ENCODE peak calls at places on chromosomes 1 and 21, in nine cellular contexts. V, A, O, H, U, X, W, Y and N are unnamed samples. For H3K4me1, the result is how much of the 10 kb centered on the place peaks cover.

GRCh38 chr1:143661418-143662120 is 310.2 kb downstream of the FAM72C start:
- DNase-seq in W (no peak), Y (no peak), V (no peak), A (no peak), O (no peak), X (no peak), H (no peak), U (no peak), N (no peak)

GRCh38 chr1:6129313-6129712 is 50.8 kb downstream of the CHD5 start:
- DNase-seq in U (no peak), V (no peak), O (no peak), W (no peak), H (no peak), Y (no peak), X (no peak), A (no peak), N (no peak)

GRCh38 chr1:174068000-174068399 is 45.8 kb upstream of the RC3H1 start:
- DNase-seq in A (no peak), U (no peak), Y (no peak), W (no peak), X (no peak), O (peak), V (no peak), H (no peak), N (no peak)

GRCh38 chr1:15261155-15262002 is 14.4 kb downstream of the FHAD1 start:
- DNase-seq in W (no peak), H (peak), O (peak), Y (peak), U (peak), A (no peak), X (peak), V (peak), N (peak)

GRCh38 chr1:51623450-51623849 is 6.6 kb downstream of the OSBPL9 start:
- DNase-seq in Y (no peak), V (no peak), W (no peak), H (no peak), O (no peak), X (no peak), U (no peak), A (no peak), N (no peak)

GRCh38 chr1:106290805-106291537 is 765.5 kb upstream of the PRMT6 start:
- DNase-seq in V (no peak), X (no peak), A (peak), H (no peak), W (no peak), O (no peak), U (no peak), Y (no peak), N (no peak)

GRCh38 chr1:17137441-17137840 is 18.2 kb upstream of the PADI2 start:
- DNase-seq in X (no peak), H (no peak), Y (no peak), U (no peak), V (no peak), W (no peak), A (no peak), O (no peak), N (no peak)

GRCh38 chr1:38790422-38791212 is 69.0 kb downstream of the RRAGC start:
- DNase-seq in X (no peak), W (no peak), O (peak), Y (no peak), A (no peak), V (no peak), H (no peak), U (no peak), N (no peak)

GRCh38 chr1:151832318-151832984 is 849 bp upstream of the RORC start:
- DNase-seq in W (no peak), X (no peak), U (peak), O (no peak), V (peak), A (peak), H (peak), Y (peak), N (peak)

GRCh38 chr1:16371725-16372124 is 4.7 kb downstream of the SZRD1 start:
- DNase-seq in W (no peak), Y (no peak), U (no peak), H (no peak), O (no peak), V (peak), A (no peak), X (no peak), N (no peak)

GRCh38 chr1:86825294-86825693 is 88.6 kb downstream of the SELENOF start:
- DNase-seq in W (no peak), H (no peak), O (no peak), X (no peak), U (no peak), A (no peak), V (no peak), Y (no peak), N (no peak)

GRCh38 chr1:74485622-74486021 is 26.8 kb downstream of the LRRC53 start:
- DNase-seq in V (no peak), U (no peak), Y (no peak), O (no peak), H (no peak), W (no peak), A (no peak), X (no peak), N (no peak)

GRCh38 chr1:6440198-6441126 is 15.9 kb downstream of the ESPN start:
- DNase-seq in V (peak), A (peak), H (peak), W (no peak), X (no peak), U (peak), O (peak), Y (peak), N (no peak)

GRCh38 chr1:81583878-81584277 is 216.9 kb upstream of the ADGRL2 start:
- DNase-seq in Y (no peak), O (no peak), U (no peak), V (no peak), X (no peak), A (no peak), W (no peak), H (no peak), N (no peak)

GRCh38 chr1:210754931-210755670 is 378.8 kb downstream of the KCNH1 start:
- DNase-seq in W (no peak), A (peak), X (no peak), U (no peak), O (no peak), H (no peak), Y (no peak), V (no peak), N (no peak)

GRCh38 chr21:22223385-22223784 is 1225.2 kb downstream of the NCAM2 start:
- DNase-seq in O (no peak), V (no peak), A (no peak), Y (no peak), H (no peak), X (no peak), W (no peak), U (no peak), N (no peak)

GRCh38 chr1:39685071-39685470 is 6.2 kb downstream of the HPCAL4 start:
- DNase-seq in Y (no peak), O (no peak), U (no peak), A (no peak), V (no peak), H (no peak), W (no peak), X (no peak), N (no peak)

GRCh38 chr1:223849352-223849751 is 3.6 kb upstream of the TP53BP2 start:
- DNase-seq in W (no peak), U (no peak), V (no peak), H (no peak), A (no peak), Y (no peak), X (no peak), O (no peak), N (no peak)

GRCh38 chr1:16981269-16981849 is 939 bp upstream of the MFAP2 start:
- DNase-seq in U (no peak), H (no peak), O (no peak), W (no peak), Y (no peak), V (no peak), A (no peak), X (no peak), N (no peak)

GRCh38 chr1:233172201-233172600 is 123.3 kb downstream of the PCNX2 start:
- DNase-seq in U (no peak), Y (no peak), V (peak), W (no peak), A (no peak), H (no peak), O (peak), X (no peak), N (no peak)

GRCh38 chr1:109370712-109371270 is 26.9 kb downstream of the SORT1 start:
- DNase-seq in W (no peak), A (no peak), U (no peak), V (no peak), O (peak), H (no peak), X (no peak), Y (no peak), N (no peak)

GRCh38 chr1:32872189-32872898 is 1.6 kb upstream of the FNDC5 start:
- DNase-seq in Y (peak), W (peak), A (peak), U (peak), V (peak), H (peak), X (peak), O (peak), N (peak)

GRCh38 chr1:16181887-16182719 is 26.2 kb upstream of the EPHA2 start:
- DNase-seq in Y (peak), A (no peak), X (peak), O (no peak), U (peak), W (peak), H (peak), V (peak), N (peak)

GRCh38 chr1:20588634-20589225 is at the start of gene CDA:
- DNase-seq in H (peak), X (no peak), U (no peak), Y (peak), O (no peak), V (peak), A (no peak), W (no peak), N (no peak)

GRCh38 chr1:161506336-161507223 is 1.3 kb downstream of the FCGR2A start:
- DNase-seq in H (no peak), A (no peak), V (no peak), X (no peak), Y (peak), W (no peak), U (no peak), O (peak), N (peak)

GRCh38 chr1:226444901-226445300 is 37.0 kb upstream of the PARP1 start:
- DNase-seq in U (peak), Y (no peak), X (no peak), A (no peak), O (no peak), H (peak), V (no peak), W (no peak), N (no peak)

GRCh38 chr1:150549496-150550221 is 451 bp downstream of the ADAMTSL4 start:
- DNase-seq in U (no peak), V (no peak), O (peak), A (no peak), Y (no peak), X (peak), H (peak), W (no peak), N (no peak)

GRCh38 chr1:22815421-22816062 is 104.9 kb downstream of the EPHB2 start:
- DNase-seq in U (no peak), Y (no peak), A (no peak), O (no peak), H (no peak), V (no peak), W (no peak), X (no peak), N (no peak)

GRCh38 chr1:244919320-244920282 is 55.3 kb upstream of the HNRNPU start:
- DNase-seq in U (no peak), Y (no peak), X (no peak), V (no peak), H (no peak), W (no peak), O (peak), A (no peak), N (no peak)

GRCh38 chr1:117655220-117655577 is 49.4 kb downstream of the TENT5C start:
- DNase-seq in U (peak), Y (no peak), O (peak), X (no peak), V (peak), A (peak), H (no peak), W (no peak), N (no peak)

GRCh38 chr1:199808110-199808870 is 219.2 kb upstream of the NR5A2 start:
- DNase-seq in Y (no peak), O (no peak), U (no peak), A (no peak), X (no peak), W (no peak), V (peak), H (no peak), N (no peak)

GRCh38 chr1:89198500-89199072 is at the start of gene GBP4:
- DNase-seq in H (peak), X (peak), Y (peak), O (no peak), V (peak), W (no peak), A (no peak), U (peak), N (no peak)

GRCh38 chr1:39500862-39501389 is 9.5 kb downstream of the BMP8A start:
- DNase-seq in A (no peak), W (no peak), Y (no peak), V (no peak), U (no peak), X (no peak), H (no peak), O (no peak), N (no peak)

GRCh38 chr1:151540982-151541377 is 871 bp downstream of the TUFT1 start:
- DNase-seq in A (peak), V (no peak), Y (no peak), W (no peak), O (no peak), H (peak), X (peak), U (peak), N (no peak)

GRCh38 chr1:161989801-161990200 is 33.9 kb downstream of the OLFML2B start:
- DNase-seq in Y (no peak), H (no peak), O (no peak), W (no peak), X (no peak), A (no peak), U (no peak), V (no peak), N (no peak)

GRCh38 chr1:234214911-234215892 is 158.1 kb upstream of the COA6 start:
- DNase-seq in O (no peak), A (no peak), V (no peak), U (peak), H (peak), X (no peak), Y (peak), W (no peak), N (no peak)
- H3K4me3 ChIP-seq in O (no peak), A (peak), V (no peak), U (peak), H (peak), X (no peak), Y (peak), W (no peak), N (peak)

DNA sequence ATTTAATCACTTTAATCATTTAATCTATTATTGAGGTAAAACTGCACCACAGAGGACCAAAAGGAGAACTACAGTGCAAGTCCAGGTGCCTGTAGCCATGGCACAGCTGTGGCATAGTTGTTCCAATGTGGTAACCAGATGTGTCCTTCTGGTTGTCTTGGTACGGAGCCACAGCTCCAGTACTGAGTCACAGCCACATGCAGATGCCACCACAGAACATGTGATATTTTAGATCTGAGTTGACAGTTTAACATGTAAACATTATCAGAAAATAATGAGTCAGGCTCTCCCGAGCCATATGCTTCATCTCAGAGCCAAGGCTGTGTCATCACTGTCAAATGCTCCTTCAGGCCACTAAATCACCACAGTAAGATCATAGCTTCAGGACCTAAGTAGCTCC is 56.4 kb upstream of the RGS7 start:
- DNase-seq in A (no peak), O (no peak), X (no peak), V (no peak), Y (no peak), H (no peak), U (no peak), W (no peak), N (no peak)
- TF ChIP-seq EP300 in A (no peak), O (no peak), X (no peak), V (no peak), Y (no peak), H (no peak), U (no peak), W (no peak), N (no peak)

GRCh38 chr1:19441048-19441447 is 44.3 kb downstream of the CAPZB start:
- DNase-seq in O (no peak), H (no peak), V (no peak), W (no peak), X (no peak), Y (no peak), A (no peak), U (no peak), N (no peak)
- H3K4me1 ChIP-seq in O (under half), H (half or more), V (half or more), W (under half), X (half or more), Y (half or more), A (half or more), U (half or more), N (half or more)

DNA sequence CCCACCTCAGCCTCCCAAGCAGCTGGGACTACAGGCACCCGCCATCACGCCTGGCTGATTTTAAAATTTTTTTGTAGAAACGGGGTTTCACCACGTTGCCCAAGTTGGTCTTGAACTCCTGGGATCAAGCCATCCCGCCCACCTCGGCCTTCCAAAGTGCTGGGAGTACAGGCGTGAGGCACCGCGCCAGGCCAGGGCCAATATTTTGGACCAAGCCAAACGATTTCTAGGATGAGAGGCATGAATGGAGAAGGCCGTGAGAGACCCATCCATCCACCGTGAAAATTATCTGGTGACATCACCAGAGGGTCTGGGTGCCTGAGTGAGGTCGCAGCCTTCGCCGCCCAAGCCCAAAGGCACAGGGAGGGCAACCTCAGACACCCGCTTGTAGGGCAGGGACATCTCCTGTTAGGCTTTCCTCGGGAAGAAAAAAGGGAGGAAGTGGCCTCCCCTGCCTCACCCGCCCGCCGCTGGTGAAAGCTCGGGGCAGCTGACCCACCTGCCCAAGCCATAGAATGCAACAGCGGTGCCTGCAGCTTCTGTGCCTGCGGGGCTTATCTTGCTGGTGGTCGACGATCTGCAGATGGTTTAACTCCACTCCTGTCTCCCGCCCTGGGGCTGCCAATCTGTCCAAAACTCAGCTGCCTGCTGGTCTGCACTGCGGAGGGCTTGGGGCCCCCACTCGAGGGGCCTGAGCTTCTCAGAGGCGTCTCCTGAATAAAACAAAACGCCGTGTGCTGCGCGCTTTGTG is 85.7 kb downstream of the MRPS6 start:
- DNase-seq in W (no peak), H (no peak), A (no peak), Y (no peak), V (no peak), X (no peak), O (no peak), U (no peak), N (no peak)
- H3K4me3 ChIP-seq in W (no peak), H (no peak), A (no peak), Y (no peak), V (no peak), X (no peak), O (no peak), U (no peak), N (no peak)

GRCh38 chr1:248752981-248753525 is 2.5 kb downstream of the LYPD8 start:
- DNase-seq in H (no peak), W (no peak), Y (no peak), O (no peak), V (no peak), X (no peak), A (no peak), U (no peak), N (no peak)

GRCh38 chr1:248753715-248754280 is 1.8 kb downstream of the LYPD8 start:
- DNase-seq in O (no peak), U (no peak), X (no peak), Y (no peak), H (no peak), V (no peak), A (no peak), W (no peak), N (no peak)

GRCh38 chr1:248752119-248752931 is 3.2 kb downstream of the LYPD8 start:
- DNase-seq in V (peak), Y (no peak), A (no peak), W (no peak), H (no peak), X (no peak), O (peak), U (no peak), N (no peak)

GRCh38 chr1:248751635-248752034 is 3.9 kb downstream of the LYPD8 start:
- DNase-seq in A (no peak), Y (no peak), V (no peak), W (no peak), U (no peak), H (no peak), X (no peak), O (no peak), N (no peak)

GRCh38 chr1:248748211-248748610 is 7.3 kb downstream of the LYPD8 start:
- DNase-seq in U (no peak), H (no peak), Y (no peak), O (no peak), V (no peak), W (no peak), X (no peak), A (no peak), N (no peak)
- TF ChIP-seq EP300 in U (no peak), H (no peak), Y (no peak), O (no peak), V (no peak), W (no peak), X (no peak), A (no peak), N (no peak)

GRCh38 chr1:229112832-229113548 is 157.9 kb upstream of the RAB4A start:
- DNase-seq in U (no peak), X (no peak), V (no peak), O (no peak), A (no peak), W (no peak), H (no peak), Y (no peak), N (no peak)
- H3K4me1 ChIP-seq in U (half or more), X (under half), V (under half), O (under half), A (under half), W (under half), H (under half), Y (under half), N (under half)